ENCODE peak calls at places on chromosome 12, in five cellular contexts. One of them, this sample, is unnamed.

GRCh38 chr12:68786929-68787328 is 21.0 kb upstream of the MDM2 start:
- DNase-seq in CD8-positive, alpha-beta memory T cell: no peak
- DNase-seq in HFF-Myc: no peak
- DNase-seq in A549: no peak
- DNase-seq in skeletal muscle cell: no peak
- DNase-seq in this sample: no peak

GRCh38 chr12:49984476-49984890 is 11.7 kb downstream of the AQP6 start:
- DNase-seq in CD8-positive, alpha-beta memory T cell: no peak
- DNase-seq in HFF-Myc: no peak
- DNase-seq in A549: no peak
- DNase-seq in skeletal muscle cell: no peak
- DNase-seq in this sample: no peak

GRCh38 chr12:117047810-117048584 is 51.2 kb downstream of the TESC start:
- DNase-seq in CD8-positive, alpha-beta memory T cell: no peak
- DNase-seq in HFF-Myc: no peak
- DNase-seq in A549: no peak
- DNase-seq in skeletal muscle cell: no peak
- DNase-seq in this sample: no peak

GRCh38 chr12:132053338-132054330 is 90.5 kb downstream of the DDX51 start:
- DNase-seq in CD8-positive, alpha-beta memory T cell: no peak
- DNase-seq in HFF-Myc: no peak
- DNase-seq in A549: no peak
- DNase-seq in skeletal muscle cell: no peak
- DNase-seq in this sample: no peak

GRCh38 chr12:124737040-124737419 is 126.6 kb downstream of the SCARB1 start:
- DNase-seq in CD8-positive, alpha-beta memory T cell: no peak
- DNase-seq in HFF-Myc: no peak
- DNase-seq in A549: no peak
- DNase-seq in skeletal muscle cell: no peak
- DNase-seq in this sample: no peak

GRCh38 chr12:32558941-32559340 is 120.2 kb upstream of the DNM1L start:
- DNase-seq in CD8-positive, alpha-beta memory T cell: no peak
- DNase-seq in HFF-Myc: peak
- DNase-seq in A549: no peak
- DNase-seq in skeletal muscle cell: no peak
- DNase-seq in this sample: no peak

GRCh38 chr12:106245767-106246166 is 2.1 kb downstream of the CKAP4 start:
- DNase-seq in CD8-positive, alpha-beta memory T cell: no peak
- DNase-seq in HFF-Myc: no peak
- DNase-seq in A549: peak
- DNase-seq in skeletal muscle cell: no peak
- DNase-seq in this sample: no peak

GRCh38 chr12:69739287-69740191 is 879 bp downstream of the RAB3IP start:
- DNase-seq in CD8-positive, alpha-beta memory T cell: peak
- DNase-seq in HFF-Myc: no peak
- DNase-seq in A549: peak
- DNase-seq in skeletal muscle cell: no peak
- DNase-seq in this sample: no peak

GRCh38 chr12:92739099-92739498 is 36.3 kb downstream of the PLEKHG7 start:
- DNase-seq in CD8-positive, alpha-beta memory T cell: no peak
- DNase-seq in HFF-Myc: no peak
- DNase-seq in A549: no peak
- DNase-seq in skeletal muscle cell: no peak
- DNase-seq in this sample: no peak

GRCh38 chr12:24360907-24361306 is 411.4 kb upstream of the SOX5 start:
- DNase-seq in CD8-positive, alpha-beta memory T cell: no peak
- DNase-seq in HFF-Myc: no peak
- DNase-seq in A549: no peak
- DNase-seq in skeletal muscle cell: no peak
- DNase-seq in this sample: peak

GRCh38 chr12:121085113-121085841 is 46.2 kb upstream of the OASL start:
- DNase-seq in CD8-positive, alpha-beta memory T cell: no peak
- DNase-seq in HFF-Myc: peak
- DNase-seq in A549: no peak
- DNase-seq in skeletal muscle cell: no peak
- DNase-seq in this sample: no peak

GRCh38 chr12:97493729-97494128 is 31.1 kb downstream of the RMST start:
- DNase-seq in CD8-positive, alpha-beta memory T cell: no peak
- DNase-seq in HFF-Myc: no peak
- DNase-seq in A549: no peak
- DNase-seq in skeletal muscle cell: no peak
- DNase-seq in this sample: no peak

GRCh38 chr12:103571286-103571685 is 15.8 kb upstream of the STAB2 start:
- DNase-seq in CD8-positive, alpha-beta memory T cell: no peak
- DNase-seq in HFF-Myc: no peak
- DNase-seq in A549: no peak
- DNase-seq in skeletal muscle cell: no peak
- DNase-seq in this sample: no peak

GRCh38 chr12:84842406-84843013 is 70.1 kb downstream of the SLC6A15 start:
- DNase-seq in CD8-positive, alpha-beta memory T cell: peak
- DNase-seq in HFF-Myc: peak
- DNase-seq in A549: peak
- DNase-seq in skeletal muscle cell: no peak
- DNase-seq in this sample: peak

GRCh38 chr12:15677207-15677606 is 112.0 kb downstream of the EPS8 start:
- DNase-seq in CD8-positive, alpha-beta memory T cell: no peak
- DNase-seq in HFF-Myc: no peak
- DNase-seq in A549: no peak
- DNase-seq in skeletal muscle cell: no peak
- DNase-seq in this sample: no peak

GRCh38 chr12:42819801-42820200 is 230.3 kb upstream of the PRICKLE1 start:
- DNase-seq in CD8-positive, alpha-beta memory T cell: no peak
- DNase-seq in HFF-Myc: no peak
- DNase-seq in A549: no peak
- DNase-seq in skeletal muscle cell: no peak
- DNase-seq in this sample: no peak

GRCh38 chr12:132557969-132558856 is 52.2 kb downstream of the LRCOL1 start:
- DNase-seq in CD8-positive, alpha-beta memory T cell: no peak
- DNase-seq in HFF-Myc: no peak
- DNase-seq in A549: no peak
- DNase-seq in skeletal muscle cell: no peak
- DNase-seq in this sample: no peak

GRCh38 chr12:108560321-108560721 is 652 bp downstream of the SART3 start:
- DNase-seq in CD8-positive, alpha-beta memory T cell: no peak
- DNase-seq in HFF-Myc: no peak
- DNase-seq in A549: no peak
- DNase-seq in skeletal muscle cell: no peak
- DNase-seq in this sample: no peak

GRCh38 chr12:116542345-116542950 is 16.7 kb upstream of the MAP1LC3B2 start:
- DNase-seq in CD8-positive, alpha-beta memory T cell: no peak
- DNase-seq in HFF-Myc: no peak
- DNase-seq in A549: no peak
- DNase-seq in skeletal muscle cell: no peak
- DNase-seq in this sample: no peak

GRCh38 chr12:91965781-91966180 is 179.9 kb downstream of the BTG1 start:
- DNase-seq in CD8-positive, alpha-beta memory T cell: no peak
- DNase-seq in HFF-Myc: no peak
- DNase-seq in A549: no peak
- DNase-seq in skeletal muscle cell: no peak
- DNase-seq in this sample: no peak

GRCh38 chr12:31323466-31324115 is 2.4 kb downstream of the SINHCAF start:
- DNase-seq in CD8-positive, alpha-beta memory T cell: no peak
- DNase-seq in HFF-Myc: no peak
- DNase-seq in A549: peak
- DNase-seq in skeletal muscle cell: no peak
- DNase-seq in this sample: no peak

GRCh38 chr12:33706927-33707326 is 267.3 kb upstream of the SYT10 start:
- DNase-seq in CD8-positive, alpha-beta memory T cell: no peak
- DNase-seq in HFF-Myc: no peak
- DNase-seq in A549: no peak
- DNase-seq in skeletal muscle cell: no peak
- DNase-seq in this sample: no peak

GRCh38 chr12:127416796-127417195 is 850.2 kb upstream of the TMEM132C start:
- DNase-seq in CD8-positive, alpha-beta memory T cell: no peak
- DNase-seq in HFF-Myc: no peak
- DNase-seq in A549: no peak
- DNase-seq in skeletal muscle cell: no peak
- DNase-seq in this sample: no peak

GRCh38 chr12:49706351-49707126 is 666 bp downstream of the FMNL3 start:
- DNase-seq in CD8-positive, alpha-beta memory T cell: peak
- DNase-seq in HFF-Myc: no peak
- DNase-seq in A549: no peak
- DNase-seq in skeletal muscle cell: no peak
- DNase-seq in this sample: peak

GRCh38 chr12:56723889-56724659 is 1.0 kb downstream of the NACA start:
- DNase-seq in CD8-positive, alpha-beta memory T cell: peak
- DNase-seq in HFF-Myc: no peak
- DNase-seq in A549: no peak
- DNase-seq in skeletal muscle cell: peak
- DNase-seq in this sample: peak

GRCh38 chr12:56725723-56726102 is 614 bp upstream of the NACA start:
- DNase-seq in CD8-positive, alpha-beta memory T cell: no peak
- DNase-seq in HFF-Myc: no peak
- DNase-seq in A549: no peak
- DNase-seq in skeletal muscle cell: no peak
- DNase-seq in this sample: no peak

GRCh38 chr12:56723352-56723751 is 1.7 kb downstream of the NACA start:
- DNase-seq in CD8-positive, alpha-beta memory T cell: no peak
- DNase-seq in HFF-Myc: no peak
- DNase-seq in A549: no peak
- DNase-seq in skeletal muscle cell: no peak
- DNase-seq in this sample: no peak

GRCh38 chr12:56724660-56724988 is 475 bp downstream of the NACA start:
- DNase-seq in CD8-positive, alpha-beta memory T cell: no peak
- DNase-seq in HFF-Myc: no peak
- DNase-seq in A549: no peak
- DNase-seq in skeletal muscle cell: no peak
- DNase-seq in this sample: no peak

DNA sequence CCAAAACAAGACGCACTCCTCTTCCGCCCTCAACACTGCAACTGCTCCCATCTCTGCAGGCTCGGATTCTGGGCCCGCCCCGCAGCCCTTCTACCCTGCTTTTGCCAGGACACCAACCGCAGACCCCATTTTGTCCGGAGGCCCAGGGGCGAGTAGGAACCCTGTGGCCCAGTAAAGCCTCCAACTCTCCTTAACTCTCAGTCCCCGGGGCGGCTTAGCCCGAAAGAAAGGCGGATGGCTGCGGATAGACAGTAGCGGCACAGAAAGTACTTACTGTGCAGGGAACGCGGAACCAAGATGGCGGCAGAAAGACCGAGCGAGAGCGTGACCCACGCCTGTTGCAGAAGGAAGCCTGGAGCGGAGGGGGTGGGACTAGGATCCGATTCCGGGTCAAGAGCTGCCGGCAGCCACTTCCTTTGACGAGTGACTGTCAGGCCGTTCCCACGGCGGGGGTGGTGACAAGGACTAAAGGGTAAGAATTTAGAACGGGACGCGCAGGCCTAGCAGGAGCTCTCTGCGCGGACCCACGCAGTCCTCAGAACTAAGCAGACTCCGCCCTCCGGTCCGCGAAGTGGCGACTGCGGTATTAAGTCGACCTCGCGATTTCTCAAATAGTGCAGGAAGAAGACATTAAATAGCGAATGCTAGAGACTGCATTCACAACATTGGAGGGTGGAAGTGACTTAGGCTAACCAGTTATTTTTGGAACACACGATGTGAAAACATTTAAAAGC is at the start of gene NACA:
- DNase-seq in CD8-positive, alpha-beta memory T cell: peak
- DNase-seq in HFF-Myc: peak
- DNase-seq in A549: peak
- DNase-seq in skeletal muscle cell: peak
- DNase-seq in this sample: peak
- H3K4me3 ChIP-seq in CD8-positive, alpha-beta memory T cell: peak
- H3K4me3 ChIP-seq in HFF-Myc: peak
- H3K4me3 ChIP-seq in A549: peak
- H3K4me3 ChIP-seq in skeletal muscle cell: peak
- H3K4me3 ChIP-seq in this sample: peak

DNA sequence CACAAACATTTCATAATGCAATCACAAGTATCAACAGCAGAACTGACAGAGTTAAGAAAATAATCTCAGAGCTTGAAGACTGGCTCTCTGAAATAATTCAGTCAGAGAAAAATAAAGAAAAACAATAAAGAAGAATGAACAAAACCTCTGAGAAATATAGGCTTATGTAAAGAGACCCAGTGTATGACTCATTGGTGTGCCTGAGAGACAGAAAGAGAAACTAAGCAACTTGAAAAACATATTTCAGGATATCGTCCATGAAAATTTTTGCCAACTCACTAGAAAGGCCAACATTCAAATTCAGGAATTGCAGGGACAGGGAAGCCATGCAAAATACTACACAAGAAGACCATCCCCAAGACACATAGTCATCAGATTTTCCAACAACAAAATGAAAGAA is 56.2 kb downstream of the APOBEC1 start:
- DNase-seq in CD8-positive, alpha-beta memory T cell: no peak
- DNase-seq in HFF-Myc: no peak
- DNase-seq in A549: no peak
- DNase-seq in skeletal muscle cell: no peak
- DNase-seq in this sample: no peak
- H3K4me3 ChIP-seq in CD8-positive, alpha-beta memory T cell: no peak
- H3K4me3 ChIP-seq in HFF-Myc: no peak
- H3K4me3 ChIP-seq in A549: no peak
- H3K4me3 ChIP-seq in skeletal muscle cell: no peak
- H3K4me3 ChIP-seq in this sample: no peak

DNA sequence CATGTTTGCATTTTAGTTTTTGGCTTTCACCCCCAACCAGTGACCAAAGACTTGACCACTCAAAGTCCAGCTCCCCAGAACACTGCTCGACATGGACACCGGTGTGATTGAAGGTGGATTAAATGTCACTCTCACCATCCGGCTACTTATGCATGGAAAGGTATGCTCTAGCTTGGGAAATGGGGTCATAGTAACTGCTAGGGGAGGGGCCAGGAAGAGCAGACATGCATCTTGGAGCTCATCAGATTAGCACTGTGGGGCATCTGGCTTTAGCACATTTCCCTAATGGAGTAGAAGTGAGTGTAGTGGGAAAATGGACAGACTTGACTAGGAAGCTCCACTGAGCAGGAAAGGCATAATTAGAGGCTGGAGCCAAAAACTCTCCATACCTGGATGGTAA is 2.8 kb downstream of the PCBP2 start:
- DNase-seq in CD8-positive, alpha-beta memory T cell: no peak
- DNase-seq in HFF-Myc: no peak
- DNase-seq in A549: no peak
- DNase-seq in skeletal muscle cell: no peak
- DNase-seq in this sample: no peak
- H3K4me3 ChIP-seq in CD8-positive, alpha-beta memory T cell: no peak
- H3K4me3 ChIP-seq in HFF-Myc: peak
- H3K4me3 ChIP-seq in A549: no peak
- H3K4me3 ChIP-seq in skeletal muscle cell: no peak
- H3K4me3 ChIP-seq in this sample: no peak

GRCh38 chr12:21945002-21945401 is 3.8 kb upstream of the ABCC9 start:
- DNase-seq in CD8-positive, alpha-beta memory T cell: no peak
- DNase-seq in HFF-Myc: no peak
- DNase-seq in A549: no peak
- DNase-seq in skeletal muscle cell: no peak
- DNase-seq in this sample: no peak

GRCh38 chr12:21941522-21942376 is 523 bp upstream of the ABCC9 start:
- DNase-seq in CD8-positive, alpha-beta memory T cell: no peak
- DNase-seq in HFF-Myc: no peak
- DNase-seq in A549: no peak
- DNase-seq in skeletal muscle cell: no peak
- DNase-seq in this sample: no peak

GRCh38 chr12:21940549-21940948 is 677 bp downstream of the ABCC9 start:
- DNase-seq in CD8-positive, alpha-beta memory T cell: no peak
- DNase-seq in HFF-Myc: no peak
- DNase-seq in A549: no peak
- DNase-seq in skeletal muscle cell: no peak
- DNase-seq in this sample: no peak

GRCh38 chr12:21940972-21941521 is at the start of gene ABCC9:
- DNase-seq in CD8-positive, alpha-beta memory T cell: no peak
- DNase-seq in HFF-Myc: no peak
- DNase-seq in A549: no peak
- DNase-seq in skeletal muscle cell: no peak
- DNase-seq in this sample: no peak

GRCh38 chr12:21942377-21942703 is 1.1 kb upstream of the ABCC9 start:
- DNase-seq in CD8-positive, alpha-beta memory T cell: no peak
- DNase-seq in HFF-Myc: no peak
- DNase-seq in A549: no peak
- DNase-seq in skeletal muscle cell: no peak
- DNase-seq in this sample: no peak
- H3K4me3 ChIP-seq in CD8-positive, alpha-beta memory T cell: no peak
- H3K4me3 ChIP-seq in HFF-Myc: no peak
- H3K4me3 ChIP-seq in A549: no peak
- H3K4me3 ChIP-seq in skeletal muscle cell: peak
- H3K4me3 ChIP-seq in this sample: peak